ENCODE peak calls at places on chromosomes 3 and 15, in five cellular contexts. I is hippocampal formation, T is mesendoderm, R is endothelial cell, U is astrocyte of the spinal cord. D is an unnamed sample.

GRCh38 chr3:59327324-59327939 is 277.6 kb upstream of the CFAP20DC start:
- DNase-seq in I (no peak), T (peak; percentile 86), R (no peak), U (peak; percentile 78), D (peak; percentile 51)

GRCh38 chr15:39118510-39118909 is 462.4 kb upstream of the THBS1 start:
- DNase-seq in I (peak; percentile 44), T (no peak), R (no peak), U (peak; percentile 86), D (no peak)

GRCh38 chr3:191003742-191004141 is 141.2 kb upstream of the GMNC start:
- DNase-seq in I (no peak), T (no peak), R (no peak), U (no peak), D (no peak)

GRCh38 chr3:191499307-191500125 is 38.6 kb downstream of the PYDC2 start:
- DNase-seq in I (no peak), T (no peak), R (no peak), U (peak; percentile 61), D (no peak)

GRCh38 chr3:177308911-177309310 is 111.6 kb upstream of the TBL1XR1 start:
- DNase-seq in I (no peak), T (peak; percentile 42), R (no peak), U (no peak), D (no peak)

GRCh38 chr15:31396881-31397560 is 70.4 kb downstream of the KLF13 start:
- DNase-seq in I (no peak), T (peak; percentile 98), R (peak; percentile 66), U (no peak), D (peak; percentile 88)

GRCh38 chr3:69084326-69084667 is 440 bp upstream of the ARL6IP5 start:
- DNase-seq in I (peak; percentile 76), T (peak; percentile 57), R (no peak), U (peak; percentile 86), D (peak; percentile 85)

GRCh38 chr15:96254168-96254567 is 76.3 kb upstream of the NR2F2 start:
- DNase-seq in I (no peak), T (peak; percentile 38), R (no peak), U (no peak), D (no peak)

GRCh38 chr3:420584-420983 is 224.0 kb downstream of the CHL1 start:
- DNase-seq in I (no peak), T (no peak), R (no peak), U (no peak), D (no peak)

GRCh38 chr3:9623148-9623547 is 26.2 kb upstream of the MTMR14 start:
- DNase-seq in I (no peak), T (no peak), R (no peak), U (no peak), D (no peak)

GRCh38 chr15:101399431-101399830 is 90.1 kb downstream of the PCSK6 start:
- DNase-seq in I (no peak), T (no peak), R (no peak), U (no peak), D (no peak)

GRCh38 chr3:100245146-100245545 is 15.6 kb upstream of the TBC1D23 start:
- DNase-seq in I (no peak), T (no peak), R (no peak), U (peak; percentile 49), D (no peak)

GRCh38 chr3:53650424-53650823 is 156.0 kb downstream of the CACNA1D start:
- DNase-seq in I (no peak), T (no peak), R (no peak), U (no peak), D (no peak)

GRCh38 chr3:15241341-15241740 is 35.3 kb downstream of the CAPN7 start:
- DNase-seq in I (no peak), T (peak; percentile 30), R (peak; percentile 24), U (no peak), D (peak; percentile 18)

GRCh38 chr3:170585937-170586310 is at the start of gene SLC7A14:
- DNase-seq in I (no peak), T (peak; percentile 80), R (no peak), U (no peak), D (peak; percentile 33)

GRCh38 chr3:61632568-61633175 is 71.3 kb downstream of the PTPRG start:
- DNase-seq in I (no peak), T (peak; percentile 50), R (no peak), U (no peak), D (no peak)

D was measured in mesenchymal stem cell.